ENCODE peak calls at places on chromosomes 11 and 22, in ten cellular contexts. D, Y, I, H, R, F, C, B, L and X are unnamed samples.
A peak's percentile ranks its signal among the peaks of the same experiment; 100 is the strongest.

GRCh38 chr11:6248248-6248647 is 9.4 kb downstream of the CNGA4 start:
- DNase-seq in D (no peak), Y (no peak), I (no peak), H (peak; percentile 25), R (no peak), F (no peak), C (no peak), B (no peak), L (no peak), X (no peak)

GRCh38 chr11:91459840-91460239 is 764.8 kb upstream of the FAT3 start:
- DNase-seq in D (no peak), Y (no peak), I (no peak), H (no peak), R (no peak), F (no peak), C (no peak), B (no peak), L (no peak), X (no peak)

GRCh38 chr22:42343551-42344081 is 73.2 kb upstream of the TCF20 start:
- DNase-seq in D (no peak), Y (no peak), I (no peak), H (no peak), R (no peak), F (no peak), C (no peak), B (no peak), L (no peak), X (no peak)

GRCh38 chr11:131675489-131675888 is 305.1 kb downstream of the NTM start:
- DNase-seq in D (no peak), Y (no peak), I (no peak), H (peak; percentile 63), R (no peak), F (peak; percentile 48), C (no peak), B (no peak), L (peak; percentile 23), X (no peak)

GRCh38 chr11:15189646-15190365 is 75.1 kb downstream of the INSC start:
- DNase-seq in D (no peak), Y (no peak), I (no peak), H (peak; percentile 29), R (no peak), F (no peak), C (no peak), B (no peak), L (no peak), X (no peak)

GRCh38 chr22:49663823-49664222 is 163.8 kb downstream of the BRD1 start:
- DNase-seq in D (no peak), Y (no peak), I (no peak), H (no peak), R (no peak), F (no peak), C (peak; percentile 41), B (peak; percentile 72), L (no peak), X (no peak)

GRCh38 chr22:50620861-50621490 is 7.0 kb downstream of the ARSA start:
- DNase-seq in D (no peak), Y (no peak), I (no peak), H (no peak), R (no peak), F (no peak), C (no peak), B (peak; percentile 88), L (no peak), X (peak; percentile 73)

GRCh38 chr11:79244175-79244804 is 196.5 kb downstream of the TENM4 start:
- DNase-seq in D (peak; percentile 71), Y (peak; percentile 56), I (no peak), H (peak; percentile 97), R (no peak), F (no peak), C (no peak), B (no peak), L (no peak), X (no peak)

DNA sequence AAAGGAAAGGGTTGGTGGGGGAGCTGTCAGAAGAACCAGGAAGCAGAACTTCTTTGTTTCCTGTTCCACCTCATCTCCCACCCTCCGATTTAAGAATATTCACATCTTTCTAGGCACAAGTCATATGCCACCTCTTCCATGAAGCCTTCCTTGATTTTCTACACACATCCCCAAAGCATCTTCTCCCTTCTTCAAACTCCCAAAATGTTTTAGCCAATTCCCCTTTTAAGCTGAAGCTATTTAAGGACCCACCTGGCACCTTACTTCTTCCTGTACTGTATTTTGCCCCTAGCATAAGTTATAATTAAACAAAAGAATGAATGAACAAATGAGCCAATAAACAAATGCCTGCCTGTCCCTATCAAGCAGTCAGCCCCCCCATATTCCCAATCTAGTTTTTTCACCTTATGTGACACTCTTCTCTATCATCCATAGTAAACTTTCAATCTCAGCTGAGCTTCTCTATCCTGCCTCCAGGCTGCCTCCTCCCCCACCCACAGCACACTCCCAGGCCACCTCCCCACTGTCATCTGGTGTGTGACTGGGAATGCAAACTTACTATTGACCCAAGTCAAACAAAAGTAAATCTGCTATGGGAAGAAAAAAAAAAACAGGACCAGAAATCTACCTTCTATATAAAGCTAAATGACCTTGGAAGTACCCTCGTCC is 3.9 kb downstream of the TNKS1BP1 start:
- DNase-seq in D (no peak), Y (no peak), I (peak; percentile 70), H (no peak), R (no peak), F (no peak), C (no peak), B (no peak), L (peak; percentile 64), X (no peak)
- H3K4me3 ChIP-seq in D (peak overlapping the region; percentile 45), Y (peak overlapping the region; percentile 63), I (peak overlapping the region; percentile 81), H (no peak overlapping the region), R (peak overlapping the region; percentile 92), F (peak overlapping the region; percentile 71), C (no peak overlapping the region), B (no peak overlapping the region), L (no peak overlapping the region), X (no peak overlapping the region)

DNA sequence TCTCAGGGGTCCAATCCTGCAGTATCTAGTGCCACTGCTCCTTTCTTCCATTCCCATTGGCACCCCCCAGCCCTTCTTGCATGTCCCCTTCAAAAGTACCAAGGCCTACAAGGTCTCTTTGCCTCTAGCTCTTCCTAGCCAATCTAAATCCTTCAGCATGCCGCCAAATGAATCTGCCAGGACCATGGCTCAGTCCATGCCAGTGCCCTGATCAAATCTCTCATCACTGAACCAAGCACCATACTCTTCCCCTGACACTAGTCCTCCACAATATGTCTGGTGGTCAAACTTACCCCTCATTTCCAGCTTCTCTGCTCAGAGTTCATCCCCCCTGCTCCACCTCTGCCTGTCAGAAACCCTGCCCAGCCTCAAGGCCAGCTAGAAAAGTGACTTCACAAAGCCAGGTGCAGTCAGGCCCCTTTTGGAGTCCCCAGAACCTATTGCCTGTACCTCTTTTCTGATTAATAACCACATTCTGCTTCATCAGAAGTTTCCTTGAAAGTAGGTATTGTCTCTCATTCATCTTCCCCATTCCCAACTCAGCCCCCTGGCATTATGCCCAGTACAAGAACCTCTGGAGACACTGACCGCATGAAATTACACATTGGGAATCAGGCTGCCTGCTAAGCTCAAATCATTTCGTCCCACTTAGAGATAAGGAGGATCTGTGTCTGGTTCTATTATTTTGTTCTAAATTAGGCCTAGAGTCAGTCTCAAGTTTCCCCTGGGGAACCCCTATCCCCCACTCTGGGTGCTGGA is 11.4 kb downstream of the FEN1 start:
- DNase-seq in D (no peak), Y (no peak), I (no peak), H (peak; percentile 49), R (no peak), F (no peak), C (no peak), B (peak; percentile 29), L (no peak), X (no peak)
- TF ChIP-seq POLR2A in D (no peak), Y (no peak), I (no peak), H (no peak), R (no peak), F (no peak), C (no peak), B (no peak), L (no peak), X (no peak)

GRCh38 chr11:1879342-1879940 is 12.3 kb downstream of the PRR33 start:
- DNase-seq in D (no peak), Y (no peak), I (no peak), H (no peak), R (no peak), F (peak; percentile 26), C (peak; percentile 64), B (peak; percentile 74), L (no peak), X (no peak)

GRCh38 chr11:1875093-1875785 is 16.5 kb downstream of the PRR33 start:
- DNase-seq in D (no peak), Y (peak; percentile 15), I (no peak), H (no peak), R (no peak), F (peak; percentile 45), C (peak; percentile 66), B (peak; percentile 78), L (no peak), X (peak; percentile 47)

GRCh38 chr11:1876361-1877063 is 15.2 kb downstream of the PRR33 start:
- DNase-seq in D (peak; percentile 80), Y (peak; percentile 57), I (peak; percentile 47), H (no peak), R (no peak), F (peak; percentile 87), C (peak; percentile 80), B (peak; percentile 87), L (peak; percentile 48), X (peak; percentile 65)

GRCh38 chr11:1878134-1879031 is 13.3 kb downstream of the PRR33 start:
- DNase-seq in D (no peak), Y (no peak), I (no peak), H (no peak), R (no peak), F (peak; percentile 61), C (peak; percentile 76), B (peak; percentile 75), L (peak; percentile 7), X (peak; percentile 37)

GRCh38 chr11:1877211-1878133 is 14.2 kb downstream of the PRR33 start:
- DNase-seq in D (no peak), Y (peak; percentile 66), I (peak; percentile 61), H (no peak), R (no peak), F (peak; percentile 87), C (peak; percentile 80), B (peak; percentile 79), L (peak; percentile 50), X (peak; percentile 58)
- H3K4me1 ChIP-seq in D (peaks cover 19% of the 10 kb centered on the region), Y (peaks cover 2% of the 10 kb centered on the region), I (peaks cover 54% of the 10 kb centered on the region), H (peaks cover 3% of the 10 kb centered on the region), R (no peaks in the 10 kb centered on the region), F (peaks cover 76% of the 10 kb centered on the region), C (no peaks in the 10 kb centered on the region), B (peaks cover 89% of the 10 kb centered on the region), L (peaks cover 27% of the 10 kb centered on the region), X (peaks cover 38% of the 10 kb centered on the region)

DNA sequence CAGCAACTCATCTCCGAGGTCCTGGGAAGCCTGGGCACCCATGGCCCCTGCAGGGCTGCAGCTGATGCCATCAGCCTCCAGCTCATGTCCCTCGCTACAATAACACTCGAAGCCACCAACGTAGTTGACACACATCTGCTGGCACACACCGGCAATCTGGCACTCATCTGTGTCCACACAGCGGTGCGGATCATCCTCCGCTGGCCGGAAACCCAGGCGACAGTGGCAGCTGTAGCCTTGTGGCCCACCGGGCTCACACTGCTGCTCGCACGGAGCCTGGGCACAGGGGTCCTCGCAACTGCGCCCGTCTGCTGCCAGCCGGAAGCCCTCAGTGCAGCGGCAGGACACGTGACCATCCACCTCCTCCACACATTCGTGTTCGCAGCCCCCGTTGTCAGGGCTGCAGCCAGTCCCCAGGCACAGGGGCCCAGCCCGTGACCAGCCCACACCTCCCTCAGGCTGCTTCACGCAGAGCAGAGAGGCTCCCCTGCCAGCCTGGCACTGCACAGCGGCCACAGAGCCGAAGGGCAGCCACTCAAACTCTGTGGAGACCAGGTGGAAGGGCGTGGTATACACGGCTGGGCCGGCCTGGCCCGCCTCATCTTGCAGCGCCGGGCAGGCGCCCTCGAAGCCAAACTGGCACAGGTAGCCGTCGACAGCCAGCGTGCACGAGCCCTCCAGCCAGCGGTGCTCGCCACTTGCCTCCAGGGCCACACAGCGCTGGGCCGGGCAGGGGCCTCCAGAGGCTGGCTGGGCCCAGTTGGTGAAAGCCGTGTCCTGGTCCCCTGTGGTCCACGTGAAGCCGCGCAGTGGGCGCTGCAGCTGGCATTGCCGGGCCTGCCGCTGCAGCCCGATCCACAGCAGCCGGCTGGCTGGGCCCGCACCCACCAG is 678 bp downstream of the CD248 start:
- DNase-seq in D (no peak), Y (peak; percentile 28), I (no peak), H (no peak), R (no peak), F (no peak), C (no peak), B (peak; percentile 79), L (no peak), X (no peak)
- H3K4me3 ChIP-seq in D (no peak overlapping the region), Y (peak overlapping the region; percentile 43), I (peak overlapping the region; percentile 55), H (peak overlapping the region; percentile 72), R (peak overlapping the region; percentile 77), F (peak overlapping the region; percentile 65), C (peak overlapping the region; percentile 58), B (peak overlapping the region; percentile 23), L (no peak overlapping the region), X (peak overlapping the region; percentile 26)